ENCODE peak calls at places on chromosome 3, in five cellular contexts. F is dermis blood vessel endothelial cell, L is fibroblast of mammary gland, J is NCI-H446, H is RWPE1. N is an unnamed sample.

GRCh38 chr3:72554689-72555088 is 293.6 kb downstream of the SHQ1 start:
- DNase-seq in F (no peak), L (no peak), J (no peak), H (no peak), N (no peak)

GRCh38 chr3:183354325-183354831 is 74.0 kb downstream of the MCF2L2 start:
- DNase-seq in F (no peak), L (no peak), J (no peak), H (no peak), N (no peak)

GRCh38 chr3:126693921-126694320 is 10.1 kb upstream of the CHCHD6 start:
- DNase-seq in F (no peak), L (no peak), J (no peak), H (no peak), N (no peak)

GRCh38 chr3:169390310-169390731 is 273.2 kb downstream of the MECOM start:
- DNase-seq in F (peak), L (no peak), J (no peak), H (peak), N (peak)

GRCh38 chr3:85594648-85595047 is 635.9 kb downstream of the CADM2 start:
- DNase-seq in F (no peak), L (no peak), J (no peak), H (no peak), N (no peak)

GRCh38 chr3:45088543-45088942 is 57.6 kb downstream of the CDCP1 start:
- DNase-seq in F (no peak), L (no peak), J (peak), H (no peak), N (no peak)

GRCh38 chr3:188077160-188077812 is 76.7 kb upstream of the LPP start:
- DNase-seq in F (no peak), L (peak), J (no peak), H (no peak), N (no peak)

GRCh38 chr3:112653209-112653871 is 12.4 kb upstream of the CCDC80 start:
- DNase-seq in F (no peak), L (peak), J (no peak), H (peak), N (peak)

GRCh38 chr3:69944931-69945493 is 54.5 kb upstream of the SAMMSON start:
- DNase-seq in F (no peak), L (no peak), J (no peak), H (no peak), N (no peak)

GRCh38 chr3:178195824-178196223 is 340.4 kb upstream of the KCNMB2 start:
- DNase-seq in F (no peak), L (peak), J (no peak), H (no peak), N (peak)

GRCh38 chr3:31908391-31909097 is 72.5 kb downstream of the OSBPL10 start:
- DNase-seq in F (peak), L (peak), J (no peak), H (no peak), N (peak)

GRCh38 chr3:132008841-132009638 is 25.8 kb downstream of the CPNE4 start:
- DNase-seq in F (no peak), L (no peak), J (peak), H (no peak), N (no peak)

GRCh38 chr3:133237380-133237779 is 162.5 kb upstream of the BFSP2 start:
- DNase-seq in F (no peak), L (no peak), J (no peak), H (no peak), N (no peak)